ENCODE peak calls at places on chromosomes 16 and 17, in five cellular contexts. One of them, this sample, is unnamed.

GRCh38 chr17:38701504-38702165 is 3.4 kb upstream of the MLLT6 start:
- DNase-seq in neuronal stem cell: peak; percentile 42
- DNase-seq in H9: no peak
- DNase-seq in H1: no peak
- DNase-seq in IMR-90: peak; percentile 71
- DNase-seq in this sample: peak; percentile 76

GRCh38 chr17:40331743-40332641 is 23.0 kb downstream of the RARA start:
- DNase-seq in neuronal stem cell: no peak
- DNase-seq in H9: no peak
- DNase-seq in IMR-90: no peak
- DNase-seq in H1: no peak
- DNase-seq in this sample: no peak

GRCh38 chr17:65447823-65448222 is 113.6 kb downstream of the AXIN2 start:
- DNase-seq in H9: no peak
- DNase-seq in IMR-90: no peak
- DNase-seq in H1: no peak
- DNase-seq in neuronal stem cell: no peak
- DNase-seq in this sample: no peak

GRCh38 chr16:53482123-53482522 is 20.9 kb downstream of the AKTIP start:
- DNase-seq in IMR-90: peak; percentile 21
- DNase-seq in neuronal stem cell: no peak
- DNase-seq in H1: no peak
- DNase-seq in H9: no peak
- DNase-seq in this sample: peak; percentile 59

GRCh38 chr17:55872374-55872773 is 121.5 kb downstream of the PCTP start:
- DNase-seq in H9: no peak
- DNase-seq in neuronal stem cell: no peak
- DNase-seq in H1: no peak
- DNase-seq in IMR-90: no peak
- DNase-seq in this sample: no peak

GRCh38 chr16:14309001-14309886 is 238.1 kb downstream of the MRTFB start:
- DNase-seq in H1: no peak
- DNase-seq in H9: peak; percentile 82
- DNase-seq in neuronal stem cell: no peak
- DNase-seq in IMR-90: peak; percentile 39
- DNase-seq in this sample: peak; percentile 96

GRCh38 chr16:13957197-13958078 is 37.5 kb downstream of the ERCC4 start:
- DNase-seq in IMR-90: peak; percentile 95
- DNase-seq in H1: no peak
- DNase-seq in neuronal stem cell: peak; percentile 15
- DNase-seq in H9: no peak
- DNase-seq in this sample: peak; percentile 97

GRCh38 chr16:66740010-66740409 is 11.4 kb downstream of the DYNC1LI2 start:
- DNase-seq in IMR-90: peak; percentile 32
- DNase-seq in neuronal stem cell: peak; percentile 46
- DNase-seq in H9: peak; percentile 60
- DNase-seq in H1: no peak
- DNase-seq in this sample: peak; percentile 67

GRCh38 chr16:1488054-1488601 is 616 bp downstream of the PTX4 start:
- DNase-seq in neuronal stem cell: no peak
- DNase-seq in H1: peak; percentile 41
- DNase-seq in IMR-90: no peak
- DNase-seq in H9: no peak
- DNase-seq in this sample: no peak

GRCh38 chr16:64269756-64270155 is 852.1 kb downstream of the CDH11 start:
- DNase-seq in H1: no peak
- DNase-seq in H9: no peak
- DNase-seq in neuronal stem cell: no peak
- DNase-seq in IMR-90: peak; percentile 19
- DNase-seq in this sample: no peak

GRCh38 chr16:29982560-29983419 is 9.1 kb downstream of the TAOK2 start:
- DNase-seq in IMR-90: no peak
- DNase-seq in H1: no peak
- DNase-seq in H9: no peak
- DNase-seq in neuronal stem cell: no peak
- DNase-seq in this sample: no peak

GRCh38 chr17:83194761-83195329 is 115.4 kb downstream of the METRNL start:
- DNase-seq in IMR-90: no peak
- DNase-seq in neuronal stem cell: no peak
- DNase-seq in H9: no peak
- DNase-seq in H1: no peak
- DNase-seq in this sample: no peak

GRCh38 chr17:47742319-47743181 is 9.5 kb downstream of the TBX21 start:
- DNase-seq in H1: peak; percentile 89
- DNase-seq in H9: peak; percentile 85
- DNase-seq in IMR-90: no peak
- DNase-seq in neuronal stem cell: peak; percentile 61
- DNase-seq in this sample: no peak

GRCh38 chr16:86419518-86419917 is 90.8 kb upstream of the FOXF1 start:
- DNase-seq in IMR-90: no peak
- DNase-seq in neuronal stem cell: no peak
- DNase-seq in H9: no peak
- DNase-seq in H1: no peak
- DNase-seq in this sample: no peak

GRCh38 chr16:66662445-66663194 is 33.9 kb downstream of the CMTM4 start:
- DNase-seq in neuronal stem cell: no peak
- DNase-seq in IMR-90: peak; percentile 44
- DNase-seq in H9: no peak
- DNase-seq in H1: no peak
- DNase-seq in this sample: no peak

GRCh38 chr16:25481636-25482035 is 210.1 kb upstream of the HS3ST4 start:
- DNase-seq in H1: no peak
- DNase-seq in IMR-90: no peak
- DNase-seq in H9: peak; percentile 38
- DNase-seq in neuronal stem cell: peak; percentile 4
- DNase-seq in this sample: peak; percentile 87

GRCh38 chr16:65663774-65664173 is 541.9 kb upstream of the CDH11 start:
- DNase-seq in H1: no peak
- DNase-seq in H9: no peak
- DNase-seq in neuronal stem cell: no peak
- DNase-seq in IMR-90: no peak
- DNase-seq in this sample: no peak

GRCh38 chr16:81526935-81527334 is 82.3 kb downstream of the CMIP start:
- DNase-seq in IMR-90: peak; percentile 27
- DNase-seq in neuronal stem cell: no peak
- DNase-seq in H9: no peak
- DNase-seq in H1: no peak
- DNase-seq in this sample: peak; percentile 45

GRCh38 chr16:67504190-67505021 is 21.1 kb upstream of the AGRP start:
- DNase-seq in neuronal stem cell: no peak
- DNase-seq in H9: no peak
- DNase-seq in IMR-90: peak; percentile 24
- DNase-seq in H1: no peak
- DNase-seq in this sample: peak; percentile 15

GRCh38 chr17:4142107-4142900 is 526 bp downstream of the ZZEF1 start:
- DNase-seq in H1: no peak
- DNase-seq in H9: no peak
- DNase-seq in IMR-90: peak; percentile 17
- DNase-seq in neuronal stem cell: no peak
- DNase-seq in this sample: peak; percentile 13

GRCh38 chr16:27281285-27281684 is 12.7 kb upstream of the NSMCE1 start:
- DNase-seq in H1: no peak
- DNase-seq in H9: no peak
- DNase-seq in neuronal stem cell: no peak
- DNase-seq in IMR-90: no peak
- DNase-seq in this sample: no peak

GRCh38 chr16:27720731-27721547 is 171.0 kb downstream of the KATNIP start:
- DNase-seq in H1: no peak
- DNase-seq in IMR-90: no peak
- DNase-seq in H9: no peak
- DNase-seq in neuronal stem cell: no peak
- DNase-seq in this sample: no peak

GRCh38 chr17:74305865-74306654 is 20.0 kb upstream of the KIF19 start:
- DNase-seq in H9: peak; percentile 45
- DNase-seq in H1: no peak
- DNase-seq in neuronal stem cell: no peak
- DNase-seq in IMR-90: no peak
- DNase-seq in this sample: no peak

GRCh38 chr17:52150935-52151334 is 7.6 kb downstream of the CA10 start:
- DNase-seq in H9: no peak
- DNase-seq in H1: no peak
- DNase-seq in IMR-90: no peak
- DNase-seq in neuronal stem cell: no peak
- DNase-seq in this sample: no peak

GRCh38 chr16:75340715-75341500 is 89.5 kb upstream of the BCAR1 start:
- DNase-seq in IMR-90: peak; percentile 43
- DNase-seq in neuronal stem cell: no peak
- DNase-seq in H1: no peak
- DNase-seq in H9: no peak
- DNase-seq in this sample: no peak

GRCh38 chr17:42387663-42388380 is 420 bp downstream of the STAT3 start:
- DNase-seq in neuronal stem cell: no peak
- DNase-seq in H1: peak; percentile 80
- DNase-seq in IMR-90: no peak
- DNase-seq in H9: peak; percentile 87
- DNase-seq in this sample: peak; percentile 54

GRCh38 chr17:50064253-50064991 is 8.5 kb downstream of the ITGA3 start:
- DNase-seq in H1: no peak
- DNase-seq in H9: no peak
- DNase-seq in IMR-90: peak; percentile 97
- DNase-seq in neuronal stem cell: no peak
- DNase-seq in this sample: peak; percentile 86

GRCh38 chr16:77273815-77274214 is 74.6 kb downstream of the SYCE1L start:
- DNase-seq in H9: no peak
- DNase-seq in IMR-90: no peak
- DNase-seq in neuronal stem cell: no peak
- DNase-seq in H1: no peak
- DNase-seq in this sample: no peak

GRCh38 chr17:79979201-79979840 is 56.4 kb downstream of the TBC1D16 start:
- DNase-seq in H1: no peak
- DNase-seq in H9: peak; percentile 33
- DNase-seq in IMR-90: no peak
- DNase-seq in neuronal stem cell: no peak
- DNase-seq in this sample: no peak

GRCh38 chr16:4613636-4614570 is 785 bp downstream of the UBALD1 start:
- DNase-seq in neuronal stem cell: no peak
- DNase-seq in H1: no peak
- DNase-seq in H9: peak; percentile 34
- DNase-seq in IMR-90: peak; percentile 48
- DNase-seq in this sample: peak; percentile 12

GRCh38 chr16:23143391-23143790 is 5.9 kb downstream of the USP31 start:
- DNase-seq in H1: no peak
- DNase-seq in IMR-90: no peak
- DNase-seq in H9: no peak
- DNase-seq in neuronal stem cell: no peak
- DNase-seq in this sample: no peak

GRCh38 chr16:85999778-86000177 is 100.8 kb downstream of the IRF8 start:
- DNase-seq in neuronal stem cell: no peak
- DNase-seq in H9: no peak
- DNase-seq in IMR-90: no peak
- DNase-seq in H1: no peak
- DNase-seq in this sample: no peak

GRCh38 chr16:2910441-2910840 is 1.3 kb upstream of the FLYWCH1 start:
- DNase-seq in neuronal stem cell: no peak
- DNase-seq in H9: no peak
- DNase-seq in H1: no peak
- DNase-seq in IMR-90: peak; percentile 50
- DNase-seq in this sample: peak; percentile 36

GRCh38 chr16:20291807-20292206 is 35.5 kb downstream of the GP2 start:
- DNase-seq in H1: no peak
- DNase-seq in IMR-90: no peak
- DNase-seq in neuronal stem cell: no peak
- DNase-seq in H9: peak; percentile 32
- DNase-seq in this sample: no peak

GRCh38 chr16:5709889-5710288 is 612.3 kb upstream of the EEF2KMT start:
- DNase-seq in H9: peak; percentile 30
- DNase-seq in neuronal stem cell: peak; percentile 69
- DNase-seq in IMR-90: peak; percentile 0
- DNase-seq in H1: peak; percentile 72
- DNase-seq in this sample: no peak

GRCh38 chr16:21158208-21159110 is at the start of gene LDAF1:
- DNase-seq in neuronal stem cell: peak; percentile 67
- DNase-seq in H1: peak; percentile 93
- DNase-seq in IMR-90: peak; percentile 63
- DNase-seq in H9: peak; percentile 86
- DNase-seq in this sample: peak; percentile 73

GRCh38 chr16:57892041-57892440 is 78.9 kb downstream of the CNGB1 start:
- DNase-seq in H1: no peak
- DNase-seq in IMR-90: peak; percentile 69
- DNase-seq in neuronal stem cell: no peak
- DNase-seq in H9: no peak
- DNase-seq in this sample: no peak
- H2BK5ac ChIP-seq in H1: no peak overlapping the region
- H2BK5ac ChIP-seq in IMR-90: no peak overlapping the region
- H2BK5ac ChIP-seq in neuronal stem cell: no peak overlapping the region
- H2BK5ac ChIP-seq in H9: no peak overlapping the region
- H2BK5ac ChIP-seq in this sample: no peak overlapping the region

DNA sequence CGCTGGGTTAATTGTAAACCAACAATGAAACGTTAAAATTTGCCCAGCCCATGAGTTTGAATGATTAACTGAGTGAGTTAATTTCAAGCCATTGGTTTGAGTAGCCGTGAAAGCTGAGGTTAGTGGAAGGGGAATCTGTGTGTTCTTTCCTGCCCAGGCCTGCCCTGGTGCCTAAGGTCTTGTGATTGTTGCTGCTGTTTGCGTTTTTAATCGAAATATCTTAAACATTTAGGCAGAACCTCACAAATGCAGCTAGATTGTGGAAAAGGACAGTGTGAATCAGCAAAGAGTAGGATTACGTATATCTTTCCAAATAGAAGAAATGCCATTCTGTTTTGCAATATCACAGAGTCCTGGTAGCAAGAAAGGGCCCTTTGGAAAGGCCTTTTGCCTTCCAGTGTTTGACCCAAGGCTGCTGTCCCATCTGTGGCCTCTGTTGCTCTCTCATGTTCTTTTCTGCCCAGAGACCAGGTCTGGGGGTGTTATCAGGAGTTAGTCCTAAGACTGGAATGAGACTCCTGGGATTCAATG is 113.8 kb downstream of the MSI2 start:
- DNase-seq in IMR-90: peak; percentile 88
- DNase-seq in H9: no peak
- DNase-seq in H1: no peak
- DNase-seq in neuronal stem cell: no peak
- DNase-seq in this sample: peak; percentile 95
- H4K91ac ChIP-seq in IMR-90: peak overlapping the region; percentile 83
- H4K91ac ChIP-seq in H9: no peak overlapping the region
- H4K91ac ChIP-seq in H1: no peak overlapping the region
- H4K91ac ChIP-seq in neuronal stem cell: no peak overlapping the region
- H4K91ac ChIP-seq in this sample: no peak overlapping the region

DNA sequence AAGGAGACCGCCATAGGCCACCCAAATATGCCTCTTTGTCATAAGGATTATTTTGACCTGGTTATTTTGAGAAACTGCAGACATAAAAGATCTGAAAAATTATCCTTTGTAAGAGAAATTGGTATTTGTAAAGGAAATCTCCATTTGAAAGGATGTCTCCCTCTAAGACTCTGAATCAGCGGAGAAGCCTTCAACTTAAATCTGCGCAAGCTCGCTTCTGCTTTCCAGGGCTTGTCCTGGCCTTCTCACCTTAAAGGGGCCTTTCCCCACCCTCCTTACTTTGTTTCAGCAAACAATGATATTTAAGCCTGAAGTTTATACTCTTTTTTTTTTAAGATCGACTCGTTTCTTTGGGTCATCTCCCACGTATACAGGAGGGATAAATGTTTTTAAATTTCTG is 34.5 kb downstream of the HSBP1 start:
- DNase-seq in H1: no peak
- DNase-seq in IMR-90: no peak
- DNase-seq in H9: no peak
- DNase-seq in neuronal stem cell: no peak
- DNase-seq in this sample: no peak
- H2BK5ac ChIP-seq in H1: peak overlapping the region; percentile 90
- H2BK5ac ChIP-seq in IMR-90: no peak overlapping the region
- H2BK5ac ChIP-seq in H9: no peak overlapping the region
- H2BK5ac ChIP-seq in neuronal stem cell: no peak overlapping the region
- H2BK5ac ChIP-seq in this sample: no peak overlapping the region

GRCh38 chr17:7355053-7355452 is at the start of gene TMEM95:
- DNase-seq in H9: no peak
- DNase-seq in neuronal stem cell: no peak
- DNase-seq in IMR-90: no peak
- DNase-seq in H1: no peak
- DNase-seq in this sample: no peak
- H4K91ac ChIP-seq in H9: no peak within 1 kb of the TSS
- H4K91ac ChIP-seq in neuronal stem cell: peak within 1 kb of the TSS; percentile 40
- H4K91ac ChIP-seq in IMR-90: peak within 1 kb of the TSS; percentile 66
- H4K91ac ChIP-seq in H1: no peak within 1 kb of the TSS
- H4K91ac ChIP-seq in this sample: no peak within 1 kb of the TSS

This sample was measured in trophoblast cell.